ENCODE peak calls at places on chromosomes 5 and 9, in nine cellular contexts. X is upper lobe of right lung; I is heart right ventricle; F is kidney; Q is spleen; P is aorta; K is lung; E is pancreas; U is CD4-positive, CD25-positive, alpha-beta regulatory T cell. L is an unnamed sample.

GRCh38 chr5:94707359-94707758 is 88.9 kb downstream of the SLF1 start:
- DNase-seq in Q (no peak), P (no peak), F (no peak), K (no peak), I (no peak), E (no peak), U (no peak), X (no peak), L (no peak)

GRCh38 chr9:21576331-21577189 is 94.4 kb upstream of the IFNE start:
- DNase-seq in K (no peak), E (no peak), Q (no peak), F (no peak), I (no peak), U (no peak), X (no peak), P (no peak), L (peak; percentile 17)

GRCh38 chr5:142235870-142236672 is 88.8 kb downstream of the SPRY4 start:
- DNase-seq in F (no peak), K (no peak), U (no peak), I (no peak), X (no peak), Q (no peak), P (no peak), E (no peak), L (no peak)

GRCh38 chr9:26746357-26747072 is 146.1 kb downstream of the CAAP1 start:
- DNase-seq in F (no peak), U (no peak), Q (no peak), X (no peak), K (no peak), P (no peak), E (no peak), I (no peak), L (peak; percentile 47)

GRCh38 chr9:78292716-78293497 is 4.0 kb upstream of the PSAT1 start:
- DNase-seq in U (no peak), X (no peak), I (no peak), F (no peak), K (no peak), P (no peak), Q (no peak), E (no peak), L (no peak)

GRCh38 chr5:67588389-67588788 is 391.8 kb upstream of the CD180 start:
- DNase-seq in F (no peak), K (no peak), E (no peak), P (no peak), Q (no peak), U (no peak), I (no peak), X (no peak), L (no peak)

GRCh38 chr9:69605406-69605805 is 66.8 kb downstream of the APBA1 start:
- DNase-seq in P (no peak), U (no peak), X (no peak), Q (no peak), F (no peak), E (no peak), K (no peak), I (no peak), L (no peak)

GRCh38 chr9:93862877-93863545 is 92.1 kb downstream of the BARX1 start:
- DNase-seq in P (no peak), F (no peak), X (no peak), E (no peak), U (no peak), Q (no peak), I (no peak), K (no peak), L (no peak)

GRCh38 chr5:111635151-111635945 is 121.6 kb downstream of the NREP start:
- DNase-seq in P (no peak), U (no peak), E (no peak), F (no peak), K (no peak), Q (no peak), I (no peak), X (no peak), L (no peak)

GRCh38 chr5:173010547-173011464 is 27.2 kb downstream of the ATP6V0E1 start:
- DNase-seq in Q (no peak), X (peak; percentile 77), E (no peak), U (no peak), P (peak; percentile 74), K (peak; percentile 69), I (peak; percentile 54), F (peak; percentile 77), L (peak; percentile 57)

GRCh38 chr9:35481347-35481975 is 8.4 kb upstream of the RUSC2 start:
- DNase-seq in E (no peak), Q (no peak), U (no peak), F (no peak), I (no peak), X (no peak), P (peak; percentile 63), K (peak; percentile 50), L (no peak)

GRCh38 chr5:98769006-98769255 is 4.5 kb upstream of the RGMB start:
- DNase-seq in F (no peak), X (peak; percentile 73), K (no peak), P (no peak), I (peak; percentile 55), Q (peak; percentile 80), U (peak; percentile 29), E (peak; percentile 88), L (no peak)

GRCh38 chr5:143456952-143457547 is 53.6 kb upstream of the NR3C1 start:
- DNase-seq in X (no peak), F (no peak), K (no peak), P (no peak), E (no peak), U (no peak), Q (no peak), I (no peak), L (no peak)

GRCh38 chr5:138334867-138335447 is 3.1 kb upstream of the FAM53C start:
- DNase-seq in E (no peak), K (no peak), U (no peak), Q (no peak), P (no peak), I (no peak), F (no peak), X (no peak), L (peak; percentile 52)

GRCh38 chr5:38670878-38671277 is 114.4 kb upstream of the LIFR start:
- DNase-seq in K (no peak), E (no peak), X (no peak), I (no peak), U (no peak), P (no peak), F (no peak), Q (no peak), L (no peak)

GRCh38 chr5:160317447-160317846 is 5.1 kb upstream of the CCNJL start:
- DNase-seq in K (no peak), E (no peak), I (no peak), F (no peak), U (no peak), P (no peak), X (no peak), Q (no peak), L (no peak)

GRCh38 chr9:19988281-19988680 is 199.4 kb upstream of the SLC24A2 start:
- DNase-seq in X (no peak), F (no peak), I (no peak), U (no peak), P (no peak), E (no peak), Q (no peak), K (no peak), L (no peak)

DNA sequence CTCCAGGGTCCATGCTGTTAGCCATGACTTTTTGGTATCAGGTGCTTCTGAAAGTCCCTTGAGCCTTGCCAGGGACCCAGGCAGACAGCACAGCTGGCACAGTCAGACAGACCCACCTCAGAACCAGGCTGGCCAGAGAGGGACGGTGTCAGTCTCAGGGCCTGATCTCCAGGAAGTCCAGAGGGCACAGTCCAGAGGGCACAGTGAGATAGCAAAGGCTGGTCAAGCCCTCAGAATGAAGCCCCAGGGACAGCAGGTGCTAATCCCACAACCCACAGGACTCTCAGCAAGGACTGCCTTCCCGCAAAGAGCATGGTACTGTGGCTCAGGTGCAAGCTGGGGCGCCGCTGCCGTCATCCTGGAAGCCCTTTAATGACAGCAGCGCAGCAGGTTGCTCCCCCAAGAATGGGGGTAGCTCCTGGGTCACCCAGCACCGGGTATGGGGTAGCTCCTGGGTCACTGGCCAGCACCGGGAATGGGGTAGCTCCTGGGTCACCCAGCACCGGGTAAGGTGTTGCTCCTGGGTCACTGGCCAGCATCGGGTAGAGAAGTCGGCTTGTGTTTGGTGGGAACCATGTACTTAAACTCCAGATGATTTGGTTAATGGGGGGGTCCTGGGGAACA is 105.6 kb upstream of the PHYKPL start:
- DNase-seq in P (peak; percentile 21), E (peak; percentile 43), X (peak; percentile 57), I (no peak), K (no peak), U (no peak), Q (peak; percentile 62), F (no peak), L (no peak)
- H3K4me1 ChIP-seq in P (no peaks in the 10 kb centered on the region), E (no peaks in the 10 kb centered on the region), X (no peaks in the 10 kb centered on the region), I (no peaks in the 10 kb centered on the region), K (peaks cover 3% of the 10 kb centered on the region), U (no peaks in the 10 kb centered on the region), Q (peaks cover 9% of the 10 kb centered on the region), F (no peaks in the 10 kb centered on the region), L (no peaks in the 10 kb centered on the region)

GRCh38 chr9:113505963-113506624 is 42.6 kb downstream of the RGS3 start:
- DNase-seq in P (no peak), E (peak; percentile 45), K (no peak), X (no peak), F (no peak), Q (peak; percentile 55), U (no peak), I (no peak), L (no peak)
- H3K4me1 ChIP-seq in P (peaks cover 8% of the 10 kb centered on the region), E (peaks cover 2% of the 10 kb centered on the region), K (peaks cover 32% of the 10 kb centered on the region), X (peaks cover 14% of the 10 kb centered on the region), F (peaks cover 40% of the 10 kb centered on the region), Q (peaks cover 19% of the 10 kb centered on the region), U (no peaks in the 10 kb centered on the region), I (peaks cover 24% of the 10 kb centered on the region), L (peaks cover 6% of the 10 kb centered on the region)

GRCh38 chr5:136157514-136157913 is 24.9 kb downstream of the SMAD5 start:
- DNase-seq in E (no peak), K (no peak), I (no peak), Q (no peak), U (no peak), X (no peak), P (no peak), F (no peak), L (no peak)

GRCh38 chr5:136155078-136155477 is 22.4 kb downstream of the SMAD5 start:
- DNase-seq in K (no peak), P (no peak), U (no peak), I (no peak), X (no peak), F (no peak), E (no peak), Q (no peak), L (no peak)

GRCh38 chr5:136149891-136150290 is 17.2 kb downstream of the SMAD5 start:
- DNase-seq in U (no peak), I (no peak), P (no peak), E (no peak), F (no peak), X (no peak), K (no peak), Q (no peak), L (no peak)

GRCh38 chr5:136155769-136156168 is 23.1 kb downstream of the SMAD5 start:
- DNase-seq in F (no peak), U (no peak), K (no peak), E (no peak), Q (no peak), X (no peak), I (no peak), P (no peak), L (no peak)

GRCh38 chr5:136153581-136154236 is 21.1 kb downstream of the SMAD5 start:
- DNase-seq in P (no peak), Q (no peak), K (no peak), E (no peak), I (no peak), U (no peak), F (no peak), X (no peak), L (no peak)
- H3K4me1 ChIP-seq in P (no peaks in the 10 kb centered on the region), Q (no peaks in the 10 kb centered on the region), K (no peaks in the 10 kb centered on the region), E (peaks cover 17% of the 10 kb centered on the region), I (no peaks in the 10 kb centered on the region), U (no peaks in the 10 kb centered on the region), F (no peaks in the 10 kb centered on the region), X (peaks cover 13% of the 10 kb centered on the region), L (no peaks in the 10 kb centered on the region)

GRCh38 chr5:170303564-170303963 is 6.0 kb upstream of the LCP2 start:
- DNase-seq in I (no peak), E (no peak), Q (no peak), X (no peak), K (no peak), U (no peak), F (no peak), P (no peak), L (no peak)
- H3K4me1 ChIP-seq in I (peaks cover 4% of the 10 kb centered on the region), E (no peaks in the 10 kb centered on the region), Q (peaks cover 37% of the 10 kb centered on the region), X (peaks cover 24% of the 10 kb centered on the region), K (peaks cover 6% of the 10 kb centered on the region), U (peaks cover 60% of the 10 kb centered on the region), F (peaks cover 6% of the 10 kb centered on the region), P (no peaks in the 10 kb centered on the region), L (no peaks in the 10 kb centered on the region)

L was measured in Peyer's patch.